ENCODE peak calls at places on chromosomes 12 and 14, in nine cellular contexts. One of them, this sample, is unnamed.

GRCh38 chr12:100365411-100365810 is 8.5 kb downstream of the SLC17A8 start:
- DNase-seq in B cell: no peak
- DNase-seq in EL: no peak
- DNase-seq in HTR-8/SVneo: no peak
- DNase-seq in hippocampal formation: no peak
- DNase-seq in fibroblast of the aortic adventitia: no peak
- DNase-seq in HFF-Myc: no peak
- DNase-seq in activated CD4-positive, CD25-positive, alpha-beta regulatory T cell treated with anti-CD3 and anti-CD28 coated beads, Interleukin-2, amount 50 U/mL, for 72 hours: no peak
- DNase-seq in left colon: no peak
- DNase-seq in this sample: no peak

GRCh38 chr14:34436118-34436905 is 25.7 kb downstream of the SPTSSA start:
- DNase-seq in left colon: no peak
- DNase-seq in HTR-8/SVneo: no peak
- DNase-seq in HFF-Myc: no peak
- DNase-seq in hippocampal formation: no peak
- DNase-seq in EL: peak; percentile 75
- DNase-seq in B cell: no peak
- DNase-seq in fibroblast of the aortic adventitia: peak; percentile 53
- DNase-seq in activated CD4-positive, CD25-positive, alpha-beta regulatory T cell treated with anti-CD3 and anti-CD28 coated beads, Interleukin-2, amount 50 U/mL, for 72 hours: no peak
- DNase-seq in this sample: no peak

GRCh38 chr14:61562321-61563161 is 132.8 kb upstream of the HIF1A start:
- DNase-seq in left colon: no peak
- DNase-seq in fibroblast of the aortic adventitia: peak; percentile 99
- DNase-seq in HFF-Myc: peak; percentile 96
- DNase-seq in B cell: no peak
- DNase-seq in HTR-8/SVneo: peak; percentile 100
- DNase-seq in EL: peak; percentile 99
- DNase-seq in activated CD4-positive, CD25-positive, alpha-beta regulatory T cell treated with anti-CD3 and anti-CD28 coated beads, Interleukin-2, amount 50 U/mL, for 72 hours: no peak
- DNase-seq in hippocampal formation: no peak
- DNase-seq in this sample: no peak

GRCh38 chr14:80653951-80654350 is 287.6 kb downstream of the CEP128 start:
- DNase-seq in EL: peak; percentile 18
- DNase-seq in HTR-8/SVneo: no peak
- DNase-seq in activated CD4-positive, CD25-positive, alpha-beta regulatory T cell treated with anti-CD3 and anti-CD28 coated beads, Interleukin-2, amount 50 U/mL, for 72 hours: no peak
- DNase-seq in left colon: no peak
- DNase-seq in HFF-Myc: no peak
- DNase-seq in fibroblast of the aortic adventitia: no peak
- DNase-seq in B cell: no peak
- DNase-seq in hippocampal formation: no peak
- DNase-seq in this sample: no peak

GRCh38 chr12:96258451-96258933 is 64.3 kb downstream of the ELK3 start:
- DNase-seq in B cell: no peak
- DNase-seq in HFF-Myc: no peak
- DNase-seq in left colon: no peak
- DNase-seq in HTR-8/SVneo: no peak
- DNase-seq in hippocampal formation: no peak
- DNase-seq in EL: peak; percentile 35
- DNase-seq in fibroblast of the aortic adventitia: peak; percentile 91
- DNase-seq in activated CD4-positive, CD25-positive, alpha-beta regulatory T cell treated with anti-CD3 and anti-CD28 coated beads, Interleukin-2, amount 50 U/mL, for 72 hours: no peak
- DNase-seq in this sample: peak; percentile 41

GRCh38 chr12:50411051-50411660 is 10.5 kb downstream of the LARP4 start:
- DNase-seq in B cell: no peak
- DNase-seq in HTR-8/SVneo: no peak
- DNase-seq in EL: no peak
- DNase-seq in fibroblast of the aortic adventitia: peak; percentile 35
- DNase-seq in HFF-Myc: no peak
- DNase-seq in left colon: no peak
- DNase-seq in activated CD4-positive, CD25-positive, alpha-beta regulatory T cell treated with anti-CD3 and anti-CD28 coated beads, Interleukin-2, amount 50 U/mL, for 72 hours: no peak
- DNase-seq in hippocampal formation: no peak
- DNase-seq in this sample: no peak

GRCh38 chr12:101685121-101685520 is 12.3 kb upstream of the CHPT1 start:
- DNase-seq in hippocampal formation: no peak
- DNase-seq in EL: no peak
- DNase-seq in left colon: no peak
- DNase-seq in fibroblast of the aortic adventitia: no peak
- DNase-seq in HFF-Myc: no peak
- DNase-seq in B cell: no peak
- DNase-seq in HTR-8/SVneo: no peak
- DNase-seq in activated CD4-positive, CD25-positive, alpha-beta regulatory T cell treated with anti-CD3 and anti-CD28 coated beads, Interleukin-2, amount 50 U/mL, for 72 hours: no peak
- DNase-seq in this sample: no peak

GRCh38 chr12:121892673-121893561 is 4.3 kb downstream of the PSMD9 start:
- DNase-seq in HFF-Myc: no peak
- DNase-seq in B cell: no peak
- DNase-seq in fibroblast of the aortic adventitia: no peak
- DNase-seq in hippocampal formation: no peak
- DNase-seq in left colon: no peak
- DNase-seq in HTR-8/SVneo: no peak
- DNase-seq in EL: no peak
- DNase-seq in activated CD4-positive, CD25-positive, alpha-beta regulatory T cell treated with anti-CD3 and anti-CD28 coated beads, Interleukin-2, amount 50 U/mL, for 72 hours: no peak
- DNase-seq in this sample: no peak

GRCh38 chr14:91985008-91985407 is 37.5 kb upstream of the FBLN5 start:
- DNase-seq in left colon: no peak
- DNase-seq in HFF-Myc: no peak
- DNase-seq in fibroblast of the aortic adventitia: peak; percentile 69
- DNase-seq in HTR-8/SVneo: no peak
- DNase-seq in activated CD4-positive, CD25-positive, alpha-beta regulatory T cell treated with anti-CD3 and anti-CD28 coated beads, Interleukin-2, amount 50 U/mL, for 72 hours: no peak
- DNase-seq in B cell: no peak
- DNase-seq in EL: peak; percentile 66
- DNase-seq in hippocampal formation: no peak
- DNase-seq in this sample: no peak

GRCh38 chr12:4809013-4809448 is 88.8 kb downstream of the GALNT8 start:
- DNase-seq in HFF-Myc: no peak
- DNase-seq in EL: no peak
- DNase-seq in activated CD4-positive, CD25-positive, alpha-beta regulatory T cell treated with anti-CD3 and anti-CD28 coated beads, Interleukin-2, amount 50 U/mL, for 72 hours: no peak
- DNase-seq in HTR-8/SVneo: no peak
- DNase-seq in hippocampal formation: peak; percentile 14
- DNase-seq in fibroblast of the aortic adventitia: no peak
- DNase-seq in B cell: no peak
- DNase-seq in left colon: no peak
- DNase-seq in this sample: peak; percentile 78

GRCh38 chr12:104414581-104415305 is 42.0 kb upstream of the CHST11 start:
- DNase-seq in activated CD4-positive, CD25-positive, alpha-beta regulatory T cell treated with anti-CD3 and anti-CD28 coated beads, Interleukin-2, amount 50 U/mL, for 72 hours: no peak
- DNase-seq in EL: no peak
- DNase-seq in left colon: no peak
- DNase-seq in fibroblast of the aortic adventitia: no peak
- DNase-seq in hippocampal formation: no peak
- DNase-seq in HFF-Myc: no peak
- DNase-seq in B cell: no peak
- DNase-seq in HTR-8/SVneo: no peak
- DNase-seq in this sample: peak; percentile 80

GRCh38 chr12:6047249-6048227 is 76.9 kb downstream of the VWF start:
- DNase-seq in HFF-Myc: no peak
- DNase-seq in HTR-8/SVneo: no peak
- DNase-seq in hippocampal formation: no peak
- DNase-seq in EL: peak; percentile 97
- DNase-seq in activated CD4-positive, CD25-positive, alpha-beta regulatory T cell treated with anti-CD3 and anti-CD28 coated beads, Interleukin-2, amount 50 U/mL, for 72 hours: no peak
- DNase-seq in B cell: no peak
- DNase-seq in left colon: no peak
- DNase-seq in fibroblast of the aortic adventitia: peak; percentile 29
- DNase-seq in this sample: no peak